ENCODE peak calls at places on chromosomes 11 and 22, in six cellular contexts. X is SK-N-SH, V is K562, R is H1, Y is HepG2, H is HCT116. E is an unnamed sample.

GRCh38 chr11:104164028-104164520 is at the start of gene PDGFD:
- DNase-seq in X (peak; percentile 86), V (no peak), R (peak; percentile 76), Y (peak; percentile 54), H (no peak), E (no peak)

GRCh38 chr22:44396727-44397722 is 84.3 kb upstream of the SHISAL1 start:
- DNase-seq in X (peak; percentile 24), V (no peak), R (no peak), Y (no peak), H (no peak), E (no peak)

GRCh38 chr22:19143967-19144400 is 467 bp downstream of the ESS2 start:
- DNase-seq in X (no peak), V (peak; percentile 79), R (no peak), Y (no peak), H (no peak), E (no peak)

GRCh38 chr11:44814881-44815592 is 88.3 kb downstream of the TSPAN18 start:
- DNase-seq in X (no peak), V (no peak), R (no peak), Y (no peak), H (no peak), E (no peak)

GRCh38 chr11:106088896-106089295 is 11.4 kb downstream of the AASDHPPT start:
- DNase-seq in X (no peak), V (no peak), R (no peak), Y (no peak), H (no peak), E (no peak)

GRCh38 chr11:57644748-57645715 is 4.7 kb downstream of the YPEL4 start:
- DNase-seq in X (peak; percentile 87), V (peak; percentile 86), R (no peak), Y (peak; percentile 69), H (peak; percentile 71), E (no peak)

GRCh38 chr22:49889071-49889470 is 29.2 kb downstream of the ALG12 start:
- DNase-seq in X (no peak), V (no peak), R (no peak), Y (no peak), H (no peak), E (no peak)

GRCh38 chr11:133659542-133660201 is 127.4 kb upstream of the OPCML start:
- DNase-seq in X (no peak), V (no peak), R (no peak), Y (no peak), H (no peak), E (no peak)

GRCh38 chr22:20578192-20578591 is 70.8 kb downstream of the MED15 start:
- DNase-seq in X (no peak), V (no peak), R (no peak), Y (no peak), H (no peak), E (no peak)

GRCh38 chr11:129803533-129803932 is 12.1 kb upstream of the TMEM45B start:
- DNase-seq in X (no peak), V (no peak), R (no peak), Y (no peak), H (no peak), E (no peak)

GRCh38 chr11:122601131-122602125 is 54.1 kb upstream of the UBASH3B start:
- DNase-seq in X (no peak), V (no peak), R (no peak), Y (peak; percentile 40), H (no peak), E (no peak)

GRCh38 chr22:42608481-42609361 is 6.0 kb downstream of the POLDIP3 start:
- DNase-seq in X (no peak), V (no peak), R (no peak), Y (no peak), H (no peak), E (no peak)

GRCh38 chr22:34001701-34002466 is 81.6 kb upstream of the LARGE1 start:
- DNase-seq in X (no peak), V (no peak), R (no peak), Y (no peak), H (no peak), E (no peak)

GRCh38 chr11:47863189-47863892 is 15.2 kb upstream of the NUP160 start:
- DNase-seq in X (peak; percentile 66), V (peak; percentile 22), R (no peak), Y (no peak), H (no peak), E (no peak)

GRCh38 chr11:33900159-33900855 is 8.4 kb upstream of the LMO2 start:
- DNase-seq in X (no peak), V (no peak), R (no peak), Y (no peak), H (no peak), E (no peak)

GRCh38 chr22:28951969-28952521 is 68.7 kb downstream of the ZNRF3 start:
- DNase-seq in X (no peak), V (no peak), R (no peak), Y (peak; percentile 65), H (no peak), E (no peak)

GRCh38 chr22:26308467-26308866 is 120.6 kb upstream of the ASPHD2 start:
- DNase-seq in X (no peak), V (no peak), R (no peak), Y (no peak), H (no peak), E (no peak)

GRCh38 chr11:44387415-44387814 is 77.5 kb upstream of the ALX4 start:
- DNase-seq in X (no peak), V (no peak), R (no peak), Y (no peak), H (no peak), E (no peak)

GRCh38 chr11:125517116-125517804 is 21.2 kb upstream of the FEZ1 start:
- DNase-seq in X (peak; percentile 61), V (peak; percentile 54), R (peak; percentile 76), Y (no peak), H (no peak), E (no peak)

GRCh38 chr22:23503142-23503541 is 76.9 kb downstream of the IGLL1 start:
- DNase-seq in X (peak; percentile 8), V (no peak), R (no peak), Y (no peak), H (no peak), E (no peak)

GRCh38 chr11:396948-397548 is 3.0 kb downstream of the PKP3 start:
- DNase-seq in X (peak; percentile 95), V (no peak), R (no peak), Y (peak; percentile 63), H (no peak), E (no peak)
- TF ChIP-seq SIN3A in X (no peak), V (no peak), R (no peak), Y (no peak), H (no peak), E (no peak)

DNA sequence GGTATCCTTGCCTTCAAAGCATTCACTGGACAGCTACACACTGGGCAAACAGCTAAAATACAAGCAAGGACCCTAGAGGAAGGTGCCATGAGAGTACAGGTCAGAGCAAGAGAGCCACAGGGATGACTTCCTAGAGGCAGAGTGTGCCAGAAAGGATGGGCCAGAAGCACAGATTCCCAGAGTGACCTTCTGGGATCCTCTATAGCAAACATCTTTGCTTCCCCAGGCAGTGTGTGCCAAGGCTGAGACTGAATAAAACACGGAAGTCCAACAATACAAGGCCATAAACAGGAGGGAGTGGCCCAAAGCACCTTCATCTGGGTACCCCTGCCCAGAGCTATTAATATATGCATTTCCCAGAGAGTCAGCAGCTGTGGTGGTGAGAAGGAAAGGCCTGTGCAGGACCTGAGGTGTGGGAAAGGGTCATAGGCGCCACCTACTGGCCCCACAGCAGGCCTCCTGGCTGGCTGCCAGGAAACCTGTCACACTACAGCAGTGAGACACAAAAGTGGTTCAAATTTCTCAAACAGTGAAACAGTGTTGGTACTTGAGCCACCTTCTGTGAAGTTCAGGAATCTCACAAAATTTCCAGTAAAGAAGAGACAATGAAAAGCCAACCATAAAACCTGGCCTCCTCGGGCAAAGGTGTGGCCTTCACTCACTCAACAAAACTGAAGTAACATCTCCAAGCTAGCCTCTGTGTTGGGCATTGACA is 20.3 kb downstream of the CLPB start:
- DNase-seq in X (peak; percentile 80), V (peak; percentile 85), R (no peak), Y (peak; percentile 76), H (peak; percentile 57), E (peak; percentile 57)
- H3K4me1 ChIP-seq in X (peaks cover 23% of the 10 kb centered on the region), V (peaks cover 25% of the 10 kb centered on the region), R (peaks cover 11% of the 10 kb centered on the region), Y (peaks cover 99% of the 10 kb centered on the region), H (no peaks in the 10 kb centered on the region), E (no peaks in the 10 kb centered on the region)

DNA sequence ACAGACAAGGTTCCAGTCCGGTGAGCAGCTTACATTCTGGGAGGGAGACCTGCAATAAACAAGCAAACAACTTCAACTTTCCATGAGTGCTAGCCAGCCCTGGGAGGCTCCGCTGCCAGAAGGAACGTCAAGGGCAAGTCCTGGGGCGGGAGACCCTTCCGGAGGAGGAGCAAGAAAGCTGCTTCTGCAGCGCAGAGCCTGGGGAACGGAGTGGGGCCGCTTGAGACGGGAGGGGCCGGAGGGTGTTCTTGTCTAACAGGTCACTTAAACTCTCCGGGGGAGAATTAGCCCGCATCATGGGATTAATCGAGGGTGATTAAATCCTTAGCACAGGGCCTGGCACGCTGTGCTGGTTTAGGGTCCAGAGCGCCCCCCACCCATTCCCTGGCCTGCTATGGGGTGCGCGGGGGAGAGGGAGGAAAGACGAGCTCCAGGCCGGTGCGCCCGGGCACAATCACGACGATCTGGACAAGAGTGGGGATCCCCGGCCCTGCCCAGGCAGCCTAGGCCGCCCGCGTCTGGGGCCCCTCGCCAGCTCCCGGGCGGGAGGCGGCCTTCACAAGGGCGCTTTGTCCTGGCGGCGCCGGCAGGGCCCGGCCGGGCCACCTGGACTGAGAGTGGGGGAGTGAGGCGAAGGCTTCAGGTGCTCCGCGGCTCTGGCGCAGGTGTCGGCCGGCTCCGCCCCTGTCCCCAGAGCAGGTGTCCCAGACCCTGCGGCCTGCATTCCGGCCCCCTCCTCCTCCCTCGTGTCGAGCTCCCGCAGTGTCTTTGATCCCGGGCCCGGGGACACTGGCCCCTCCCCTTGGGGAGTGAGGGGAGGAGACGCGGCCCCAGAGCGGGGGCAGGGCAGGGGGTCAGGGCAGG is 663 bp upstream of the LARGE2 start:
- DNase-seq in X (peak; percentile 60), V (no peak), R (peak; percentile 84), Y (peak; percentile 61), H (no peak), E (no peak)
- TF ChIP-seq POLR2AphosphoS5 in X (no peak), V (no peak), R (peak; percentile 54), Y (no peak), H (no peak), E (no peak)

GRCh38 chr22:41091139-41092022 is 1.0 kb upstream of the EP300 start:
- DNase-seq in X (peak; percentile 93), V (peak; percentile 96), R (peak; percentile 96), Y (peak; percentile 96), H (peak; percentile 95), E (peak; percentile 86)

GRCh38 chr22:41092023-41092817 is at the start of gene EP300:
- DNase-seq in X (peak; percentile 72), V (peak; percentile 84), R (no peak), Y (peak; percentile 18), H (peak; percentile 40), E (no peak)

GRCh38 chr22:41094036-41094435 is 1.6 kb downstream of the EP300 start:
- DNase-seq in X (peak; percentile 10), V (peak; percentile 14), R (no peak), Y (peak; percentile 31), H (no peak), E (no peak)

GRCh38 chr22:41096391-41096790 is 4.0 kb downstream of the EP300 start:
- DNase-seq in X (no peak), V (no peak), R (no peak), Y (no peak), H (no peak), E (no peak)

DNA sequence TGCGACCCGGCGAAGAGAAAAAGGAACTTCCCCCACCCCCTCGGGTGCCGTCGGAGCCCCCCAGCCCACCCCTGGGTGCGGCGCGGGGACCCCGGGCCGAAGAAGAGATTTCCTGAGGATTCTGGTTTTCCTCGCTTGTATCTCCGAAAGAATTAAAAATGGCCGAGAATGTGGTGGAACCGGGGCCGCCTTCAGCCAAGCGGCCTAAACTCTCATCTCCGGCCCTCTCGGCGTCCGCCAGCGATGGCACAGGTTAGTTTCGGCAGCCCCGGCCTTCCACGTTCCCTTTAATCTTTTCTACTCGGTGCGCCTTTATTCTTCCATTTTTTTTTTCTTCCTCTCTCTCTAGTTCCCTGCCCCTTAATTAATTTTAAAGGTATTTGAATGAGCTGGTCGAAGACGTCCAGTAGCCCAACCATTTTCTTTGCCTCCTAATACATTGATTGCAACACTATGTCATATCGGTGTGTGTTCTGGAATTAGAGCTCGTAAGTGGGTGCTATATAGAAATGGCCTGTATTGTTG is 517 bp downstream of the EP300 start:
- DNase-seq in X (peak; percentile 21), V (peak; percentile 9), R (no peak), Y (peak; percentile 15), H (no peak), E (no peak)
- TF ChIP-seq SIN3A in X (no peak), V (no peak), R (no peak), Y (no peak), H (peak; percentile 12), E (no peak)